ENCODE peak calls at places on chromosomes 16 and 17, in six cellular contexts. G is T-helper 9 cell, M is iPS-NIHi11, V is HT1080, F is NT2/D1, D is endothelial cell. E is an unnamed sample.

GRCh38 chr17:7589891-7590611 is at the start of gene SOX15:
- DNase-seq in G (no peak), M (peak; percentile 65), V (peak; percentile 57), F (no peak), D (no peak), E (no peak)

GRCh38 chr17:78168906-78169793 is 769 bp downstream of the SYNGR2 start:
- DNase-seq in G (peak; percentile 65), M (peak; percentile 72), V (peak; percentile 54), F (no peak), D (peak; percentile 39), E (peak; percentile 43)

GRCh38 chr17:7912927-7913524 is 3.1 kb downstream of the RNF227 start:
- DNase-seq in G (no peak), M (peak; percentile 61), V (peak; percentile 76), F (no peak), D (peak; percentile 31), E (peak; percentile 86)

GRCh38 chr17:5262417-5262816 is 19.7 kb upstream of the RABEP1 start:
- DNase-seq in G (no peak), M (no peak), V (no peak), F (no peak), D (no peak), E (no peak)

GRCh38 chr17:66485272-66485947 is 183.0 kb downstream of the PRKCA start:
- DNase-seq in G (no peak), M (no peak), V (no peak), F (no peak), D (no peak), E (no peak)

GRCh38 chr16:4316732-4317461 is 1.0 kb downstream of the GLIS2 start:
- DNase-seq in G (no peak), M (peak; percentile 48), V (peak; percentile 52), F (no peak), D (no peak), E (no peak)

GRCh38 chr17:14790518-14790917 is 474.6 kb downstream of the PMP22 start:
- DNase-seq in G (no peak), M (no peak), V (no peak), F (no peak), D (no peak), E (peak; percentile 70)

GRCh38 chr17:80619535-80620235 is 75.0 kb downstream of the RPTOR start:
- DNase-seq in G (no peak), M (peak; percentile 56), V (peak; percentile 60), F (no peak), D (no peak), E (peak; percentile 70)

GRCh38 chr17:34241062-34241461 is 14.0 kb upstream of the CCL2 start:
- DNase-seq in G (no peak), M (no peak), V (no peak), F (no peak), D (peak; percentile 31), E (peak; percentile 49)

GRCh38 chr17:521168-521525 is 168.5 kb upstream of the RPH3AL start:
- DNase-seq in G (no peak), M (no peak), V (no peak), F (no peak), D (no peak), E (peak; percentile 83)

GRCh38 chr17:37642706-37643105 is 540 bp downstream of the DDX52 start:
- DNase-seq in G (no peak), M (peak; percentile 16), V (peak; percentile 2), F (no peak), D (no peak), E (peak; percentile 49)

GRCh38 chr16:16092925-16093624 is 130.2 kb downstream of the ABCC6 start:
- DNase-seq in G (no peak), M (no peak), V (no peak), F (no peak), D (no peak), E (peak; percentile 86)

GRCh38 chr16:89013692-89014455 is 36.9 kb upstream of the CBFA2T3 start:
- DNase-seq in G (no peak), M (no peak), V (no peak), F (no peak), D (no peak), E (no peak)

GRCh38 chr17:2402517-2402916 is 1.7 kb upstream of the MNT start:
- DNase-seq in G (no peak), M (no peak), V (no peak), F (no peak), D (no peak), E (no peak)

GRCh38 chr16:72905581-72905980 is 142.3 kb downstream of the ZFHX3 start:
- DNase-seq in G (no peak), M (no peak), V (peak; percentile 83), F (no peak), D (no peak), E (peak; percentile 80)

GRCh38 chr17:53470626-53471025 is 352.1 kb upstream of the KIF2B start:
- DNase-seq in G (no peak), M (no peak), V (peak; percentile 29), F (no peak), D (no peak), E (no peak)

GRCh38 chr16:59632266-59632855 is 898.2 kb upstream of the GOT2 start:
- DNase-seq in G (no peak), M (no peak), V (peak; percentile 93), F (no peak), D (no peak), E (peak; percentile 83)

GRCh38 chr16:71537643-71538042 is 11.4 kb downstream of the CHST4 start:
- DNase-seq in G (no peak), M (peak; percentile 67), V (peak; percentile 38), F (peak; percentile 55), D (peak; percentile 61), E (peak; percentile 24)

GRCh38 chr17:42087042-42087701 is 11.1 kb downstream of the ZNF385C start:
- DNase-seq in G (no peak), M (no peak), V (no peak), F (no peak), D (no peak), E (no peak)

GRCh38 chr16:3020247-3020603 is at the start of gene TNFRSF12A:
- DNase-seq in G (peak; percentile 54), M (peak; percentile 72), V (no peak), F (peak; percentile 77), D (peak; percentile 72), E (peak; percentile 56)

GRCh38 chr17:10435096-10435495 is 13.3 kb upstream of the MYH8 start:
- DNase-seq in G (no peak), M (no peak), V (peak; percentile 9), F (no peak), D (no peak), E (no peak)

GRCh38 chr16:70711211-70711978 is 25.5 kb upstream of the MTSS2 start:
- DNase-seq in G (no peak), M (no peak), V (no peak), F (no peak), D (no peak), E (no peak)

GRCh38 chr16:88285514-88285822 is 97.3 kb upstream of the ZNF469 start:
- DNase-seq in G (no peak), M (no peak), V (no peak), F (no peak), D (no peak), E (no peak)

GRCh38 chr17:83053779-83054451 is 25.5 kb upstream of the METRNL start:
- DNase-seq in G (no peak), M (no peak), V (no peak), F (no peak), D (no peak), E (peak; percentile 5)

GRCh38 chr17:28572294-28573099 is 1.2 kb upstream of the PIGS start:
- DNase-seq in G (no peak), M (no peak), V (no peak), F (no peak), D (no peak), E (no peak)

GRCh38 chr16:70746040-70746707 is 54.8 kb downstream of the VAC14 start:
- DNase-seq in G (no peak), M (no peak), V (peak; percentile 81), F (no peak), D (no peak), E (peak; percentile 85)

E was measured in fibroblast of lung.